ENCODE peak calls at places on chromosome 6, in nine cellular contexts. D, I, X, C, E, A, P, O and L are unnamed samples.

GRCh38 chr6:119310486-119311036 is 39.0 kb downstream of the MAN1A1 start:
- DNase-seq in D (no peak), I (peak; percentile 64), X (no peak), C (no peak), E (no peak), A (no peak), P (no peak), O (no peak), L (no peak)

GRCh38 chr6:14975124-14975815 is 270.6 kb upstream of the JARID2 start:
- DNase-seq in D (no peak), I (peak; percentile 6), X (no peak), C (no peak), E (no peak), A (no peak), P (no peak), O (no peak), L (no peak)

GRCh38 chr6:169205176-169206160 is 48.2 kb downstream of the THBS2 start:
- DNase-seq in D (peak; percentile 36), I (no peak), X (no peak), C (peak; percentile 60), E (no peak), A (no peak), P (peak; percentile 87), O (no peak), L (no peak)

GRCh38 chr6:14117158-14118090 is at the start of gene CD83:
- DNase-seq in D (peak; percentile 90), I (peak; percentile 42), X (peak; percentile 62), C (peak; percentile 59), E (peak; percentile 69), A (peak; percentile 69), P (no peak), O (peak; percentile 71), L (no peak)

GRCh38 chr6:1611322-1611571 is 1.5 kb downstream of the FOXC1 start:
- DNase-seq in D (peak; percentile 79), I (no peak), X (no peak), C (no peak), E (no peak), A (peak; percentile 31), P (no peak), O (no peak), L (no peak)

GRCh38 chr6:149834513-149835481 is 29.4 kb downstream of the LRP11 start:
- DNase-seq in D (no peak), I (peak; percentile 84), X (peak; percentile 83), C (peak; percentile 64), E (peak; percentile 37), A (peak; percentile 48), P (no peak), O (no peak), L (no peak)

GRCh38 chr6:37072526-37072925 is 67.1 kb downstream of the FGD2 start:
- DNase-seq in D (no peak), I (no peak), X (no peak), C (no peak), E (peak; percentile 20), A (no peak), P (no peak), O (no peak), L (no peak)

GRCh38 chr6:19991176-19991575 is 154.0 kb downstream of the ID4 start:
- DNase-seq in D (no peak), I (no peak), X (no peak), C (no peak), E (no peak), A (no peak), P (peak; percentile 34), O (no peak), L (no peak)

GRCh38 chr6:96537726-96538125 is 16.1 kb downstream of the UFL1 start:
- DNase-seq in D (no peak), I (no peak), X (no peak), C (no peak), E (no peak), A (no peak), P (no peak), O (no peak), L (no peak)

GRCh38 chr6:96547654-96548053 is 15.3 kb upstream of the FHL5 start:
- DNase-seq in D (no peak), I (no peak), X (no peak), C (no peak), E (no peak), A (no peak), P (no peak), O (no peak), L (no peak)

GRCh38 chr6:96545882-96546281 is 17.0 kb upstream of the FHL5 start:
- DNase-seq in D (no peak), I (no peak), X (no peak), C (no peak), E (no peak), A (no peak), P (no peak), O (no peak), L (no peak)

DNA sequence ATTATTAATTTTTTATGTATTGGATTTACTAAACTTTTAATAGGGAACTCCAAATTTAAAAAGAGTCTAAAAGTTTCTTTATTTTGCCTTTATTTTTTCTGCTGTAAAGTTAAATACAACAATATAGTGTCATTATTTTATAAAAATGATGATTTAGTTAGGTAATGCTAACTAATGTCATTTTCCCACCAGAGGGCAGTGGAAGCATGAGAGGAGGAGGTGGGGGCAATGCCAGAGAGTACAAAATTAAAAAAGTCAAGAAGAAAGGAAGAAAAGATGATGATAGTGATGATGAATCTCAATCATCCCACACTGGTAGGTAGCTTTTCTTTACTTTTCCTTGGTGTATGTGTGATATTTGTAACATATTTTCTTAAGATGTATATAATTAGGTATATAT is 20.2 kb upstream of the FHL5 start:
- DNase-seq in D (no peak), I (peak; percentile 43), X (no peak), C (no peak), E (no peak), A (no peak), P (no peak), O (no peak), L (no peak)
- TF ChIP-seq CTCF in D (no peak), I (peak; percentile 65), X (no peak), C (no peak), E (peak; percentile 56), A (peak; percentile 60), P (no peak), O (peak; percentile 42), L (peak; percentile 12)

DNA sequence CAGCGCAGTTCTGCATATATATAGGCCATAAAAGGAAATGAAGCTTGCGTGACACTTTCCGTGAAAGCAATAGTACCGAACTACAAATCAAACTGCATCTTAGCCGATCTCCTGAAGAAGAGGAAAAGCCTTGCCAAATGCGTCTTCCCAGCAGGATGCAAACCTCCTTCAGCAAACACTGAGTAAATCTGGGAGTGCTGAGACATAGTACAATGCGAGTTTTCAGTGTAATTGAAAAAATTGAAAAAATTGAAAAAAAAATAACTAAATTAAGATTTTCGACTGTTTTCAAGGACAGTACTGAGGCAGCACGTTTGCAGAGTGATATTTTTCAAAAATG is 13.4 kb downstream of the RPP21 start:
- DNase-seq in D (no peak), I (peak; percentile 16), X (no peak), C (no peak), E (no peak), A (no peak), P (no peak), O (no peak), L (no peak)
- H3K4me3 ChIP-seq in D (no peak overlapping the region), I (no peak overlapping the region), X (peak overlapping the region; percentile 12), C (peak overlapping the region; percentile 39), E (no peak overlapping the region), A (no peak overlapping the region), P (peak overlapping the region; percentile 56), O (peak overlapping the region; percentile 50), L (peak overlapping the region; percentile 57)

GRCh38 chr6:84749181-84749580 is 15.2 kb downstream of the TBX18 start:
- DNase-seq in D (no peak), I (no peak), X (no peak), C (no peak), E (no peak), A (no peak), P (no peak), O (no peak), L (no peak)

GRCh38 chr6:84756466-84756865 is 7.9 kb downstream of the TBX18 start:
- DNase-seq in D (no peak), I (no peak), X (no peak), C (no peak), E (no peak), A (no peak), P (no peak), O (no peak), L (no peak)

GRCh38 chr6:84748331-84748730 is 16.1 kb downstream of the TBX18 start:
- DNase-seq in D (no peak), I (no peak), X (no peak), C (no peak), E (no peak), A (no peak), P (no peak), O (no peak), L (no peak)

GRCh38 chr6:84753173-84753572 is 11.2 kb downstream of the TBX18 start:
- DNase-seq in D (no peak), I (no peak), X (no peak), C (no peak), E (no peak), A (no peak), P (no peak), O (no peak), L (no peak)

DNA sequence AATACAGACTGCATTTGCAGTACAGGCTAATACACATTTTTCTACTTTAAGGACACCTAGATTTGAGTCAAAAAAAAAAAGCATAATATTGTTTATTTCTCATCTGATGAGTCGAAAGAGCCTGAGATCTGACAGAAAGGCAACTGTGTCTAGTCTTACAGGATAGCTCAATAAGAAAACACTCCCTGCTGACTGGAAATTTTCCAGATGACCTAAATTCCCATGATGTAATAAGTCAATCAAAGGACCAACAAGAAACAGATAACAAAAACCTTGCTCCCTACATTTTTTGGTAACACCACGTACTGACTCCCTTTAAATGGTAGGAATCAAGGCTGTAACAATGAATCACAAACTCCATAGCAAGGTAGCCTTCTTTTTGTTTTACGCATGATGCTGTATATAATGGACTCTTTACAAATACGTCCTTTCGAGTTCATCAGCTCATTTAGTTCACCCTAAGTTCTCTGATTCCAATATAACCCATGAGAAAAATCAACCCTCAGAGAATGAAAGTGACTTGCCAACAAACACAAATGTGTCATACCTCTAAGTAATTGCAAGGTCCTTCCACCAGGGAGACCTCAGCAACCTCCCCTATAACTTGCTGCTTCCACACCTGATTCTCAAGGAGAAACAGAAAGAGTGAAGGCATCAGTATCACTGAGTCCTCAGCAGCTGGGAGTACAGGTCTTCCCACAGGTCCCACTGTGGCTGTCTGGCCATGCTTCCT is 12.1 kb downstream of the TBX18 start:
- DNase-seq in D (no peak), I (peak; percentile 92), X (no peak), C (no peak), E (no peak), A (no peak), P (no peak), O (no peak), L (no peak)
- TF ChIP-seq CTCF in D (no peak), I (peak; percentile 50), X (no peak), C (no peak), E (no peak), A (no peak), P (no peak), O (no peak), L (no peak)

GRCh38 chr6:21750479-21751018 is 157.0 kb downstream of the SOX4 start:
- DNase-seq in D (no peak), I (no peak), X (no peak), C (no peak), E (no peak), A (no peak), P (no peak), O (no peak), L (no peak)

GRCh38 chr6:21748343-21749063 is 155.0 kb downstream of the SOX4 start:
- DNase-seq in D (no peak), I (peak; percentile 73), X (no peak), C (no peak), E (no peak), A (no peak), P (no peak), O (no peak), L (no peak)

GRCh38 chr6:21747441-21747840 is 153.9 kb downstream of the SOX4 start:
- DNase-seq in D (no peak), I (no peak), X (no peak), C (no peak), E (no peak), A (no peak), P (peak; percentile 31), O (no peak), L (no peak)

GRCh38 chr6:21751608-21752007 is 158.1 kb downstream of the SOX4 start:
- DNase-seq in D (no peak), I (no peak), X (no peak), C (no peak), E (no peak), A (no peak), P (peak; percentile 57), O (no peak), L (no peak)

GRCh38 chr6:21749754-21750153 is 156.2 kb downstream of the SOX4 start:
- DNase-seq in D (no peak), I (no peak), X (no peak), C (no peak), E (no peak), A (no peak), P (peak; percentile 75), O (no peak), L (no peak)
- H3K4me3 ChIP-seq in D (no peak overlapping the region), I (no peak overlapping the region), X (no peak overlapping the region), C (no peak overlapping the region), E (no peak overlapping the region), A (no peak overlapping the region), P (no peak overlapping the region), O (no peak overlapping the region), L (no peak overlapping the region)